ENCODE peak calls at places on chromosomes 13 and 19, in nine cellular contexts. C is DMS 273 treated with DMSO at 0.1 percent for 48 hours; R is effector memory CD4-positive, alpha-beta T cell; S is stimulated activated CD4-positive, alpha-beta T cell treated with anti-CD3 and anti-CD28 coated beads, Interleukin-2, amount 100 ng/mL, for 48 hours; M is H54; J is fibroblast of lung; W is left colon; V is mesendoderm; F is mesothelial cell of epicardium. U is an unnamed sample.

GRCh38 chr13:45718992-45719391 is 16.9 kb downstream of the CBY2 start:
- DNase-seq in C (no peak), R (no peak), S (no peak), M (no peak), J (no peak), W (no peak), V (peak), F (no peak), U (no peak)

GRCh38 chr13:27079421-27079958 is 92.1 kb downstream of the USP12 start:
- DNase-seq in C (no peak), R (no peak), S (no peak), M (no peak), J (peak), W (no peak), V (peak), F (no peak), U (no peak)

GRCh38 chr19:3369337-3370213 is 3.2 kb downstream of the NFIC start:
- DNase-seq in C (no peak), R (no peak), S (no peak), M (peak), J (peak), W (peak), V (peak), F (no peak), U (no peak)

GRCh38 chr19:10010247-10010691 is at the start of gene COL5A3:
- DNase-seq in C (no peak), R (no peak), S (no peak), M (no peak), J (peak), W (peak), V (no peak), F (no peak), U (no peak)

GRCh38 chr19:55066107-55066709 is 3.3 kb upstream of the RDH13 start:
- DNase-seq in C (no peak), R (no peak), S (no peak), M (no peak), J (no peak), W (no peak), V (peak), F (no peak), U (no peak)

GRCh38 chr19:44820648-44821609 is 12.0 kb downstream of the BCAM start:
- DNase-seq in C (no peak), R (no peak), S (no peak), M (no peak), J (no peak), W (no peak), V (no peak), F (no peak), U (no peak)

GRCh38 chr13:22061806-22062391 is 391.0 kb downstream of the FGF9 start:
- DNase-seq in C (no peak), R (no peak), S (no peak), M (no peak), J (no peak), W (no peak), V (no peak), F (no peak), U (no peak)

GRCh38 chr19:31347356-31347755 is 1.9 kb downstream of the TSHZ3 start:
- DNase-seq in C (no peak), R (no peak), S (no peak), M (no peak), J (no peak), W (no peak), V (no peak), F (no peak), U (no peak)

GRCh38 chr13:70203661-70204229 is 95.5 kb upstream of the KLHL1 start:
- DNase-seq in C (no peak), R (no peak), S (no peak), M (no peak), J (no peak), W (no peak), V (peak), F (no peak), U (no peak)

GRCh38 chr13:28429685-28430290 is 65.1 kb downstream of the FLT1 start:
- DNase-seq in C (no peak), R (no peak), S (no peak), M (no peak), J (no peak), W (no peak), V (peak), F (no peak), U (no peak)

GRCh38 chr19:48681127-48681470 is 8.3 kb upstream of the NTN5 start:
- DNase-seq in C (no peak), R (no peak), S (no peak), M (peak), J (peak), W (no peak), V (no peak), F (no peak), U (no peak)

GRCh38 chr13:99617474-99618255 is 116.4 kb downstream of the TM9SF2 start:
- DNase-seq in C (no peak), R (no peak), S (peak), M (peak), J (peak), W (no peak), V (peak), F (peak), U (no peak)

GRCh38 chr19:39402417-39403297 is 4.0 kb upstream of the ZFP36 start:
- DNase-seq in C (peak), R (peak), S (peak), M (peak), J (peak), W (peak), V (peak), F (peak), U (peak)

GRCh38 chr19:50967924-50968708 is 1.3 kb downstream of the KLK6 start:
- DNase-seq in C (no peak), R (no peak), S (no peak), M (no peak), J (no peak), W (no peak), V (no peak), F (no peak), U (no peak)

GRCh38 chr19:50417850-50418185 is 920 bp upstream of the SPIB start:
- DNase-seq in C (no peak), R (no peak), S (no peak), M (no peak), J (no peak), W (no peak), V (no peak), F (no peak), U (no peak)

GRCh38 chr19:17488593-17489391 is 18.5 kb downstream of the SLC27A1 start:
- DNase-seq in C (no peak), R (peak), S (peak), M (no peak), J (peak), W (peak), V (peak), F (peak), U (peak)

GRCh38 chr19:29404951-29405727 is 120.7 kb upstream of the VSTM2B start:
- DNase-seq in C (peak), R (no peak), S (no peak), M (no peak), J (no peak), W (no peak), V (peak), F (peak), U (no peak)

GRCh38 chr13:27853871-27854270 is 61.6 kb downstream of the GSX1 start:
- DNase-seq in C (no peak), R (no peak), S (no peak), M (no peak), J (no peak), W (no peak), V (no peak), F (no peak), U (no peak)

GRCh38 chr19:6711605-6712004 is 8.8 kb downstream of the C3 start:
- DNase-seq in C (no peak), R (no peak), S (no peak), M (no peak), J (no peak), W (no peak), V (no peak), F (no peak), U (no peak)

GRCh38 chr19:3184847-3185481 is 766 bp upstream of the NCLN start:
- DNase-seq in C (peak), R (peak), S (peak), M (peak), J (no peak), W (peak), V (no peak), F (no peak), U (peak)

GRCh38 chr19:9586764-9587163 is 2.5 kb upstream of the ZNF121 start:
- DNase-seq in C (peak), R (peak), S (peak), M (no peak), J (peak), W (peak), V (peak), F (peak), U (peak)

GRCh38 chr13:19070398-19070735 is 111.3 kb downstream of the TUBA3C start:
- DNase-seq in C (no peak), R (no peak), S (no peak), M (no peak), J (no peak), W (no peak), V (no peak), F (no peak), U (no peak)

GRCh38 chr13:102276479-102276878 is 125.4 kb downstream of the FGF14 start:
- DNase-seq in C (no peak), R (no peak), S (no peak), M (no peak), J (peak), W (no peak), V (no peak), F (no peak), U (no peak)

GRCh38 chr19:2032296-2032941 is 16.9 kb upstream of the BTBD2 start:
- DNase-seq in C (peak), R (no peak), S (peak), M (peak), J (peak), W (peak), V (no peak), F (no peak), U (peak)

GRCh38 chr19:41848666-41849065 is 3.8 kb downstream of the DMRTC2 start:
- DNase-seq in C (no peak), R (no peak), S (no peak), M (no peak), J (no peak), W (no peak), V (no peak), F (no peak), U (no peak)

GRCh38 chr19:49391581-49392399 is 3.7 kb downstream of the KASH5 start:
- DNase-seq in C (peak), R (peak), S (peak), M (peak), J (peak), W (peak), V (peak), F (peak), U (peak)